ENCODE peak calls at places on chromosomes 16 and 17, in six cellular contexts. E is colonic mucosa, H is brain microvascular endothelial cell, R is GM23338, M is stomach, I is body of pancreas. C is an unnamed sample.

GRCh38 chr17:40910441-40910841 is 25.4 kb upstream of the KRT20 start:
- DNase-seq in M (no peak), I (no peak), E (no peak), R (no peak), H (peak; percentile 22), C (no peak)

GRCh38 chr17:81026266-81027036 is 8.5 kb upstream of the BAIAP2 start:
- DNase-seq in E (no peak), H (no peak), R (no peak), M (no peak), I (no peak), C (no peak)

GRCh38 chr17:79369532-79369931 is 241.3 kb downstream of the RBFOX3 start:
- DNase-seq in E (no peak), I (no peak), R (no peak), H (no peak), M (no peak), C (no peak)

GRCh38 chr17:34519286-34519685 is 60.1 kb upstream of the TMEM132E start:
- DNase-seq in H (no peak), R (peak; percentile 95), I (peak; percentile 7), E (no peak), M (no peak), C (no peak)

GRCh38 chr16:83045790-83046189 is 419.0 kb downstream of the CDH13 start:
- DNase-seq in E (no peak), M (no peak), I (no peak), R (no peak), H (no peak), C (no peak)

GRCh38 chr17:17849147-17849820 is 12.5 kb upstream of the SREBF1 start:
- DNase-seq in M (peak; percentile 62), E (peak; percentile 60), R (no peak), H (peak; percentile 43), I (peak; percentile 66), C (peak; percentile 84)

GRCh38 chr17:45156242-45156641 is 5.4 kb upstream of the HEXIM2 start:
- DNase-seq in M (no peak), I (no peak), E (no peak), R (no peak), H (no peak), C (no peak)

GRCh38 chr17:73546770-73547345 is 97.4 kb downstream of the SDK2 start:
- DNase-seq in E (peak; percentile 73), H (no peak), R (peak; percentile 79), I (peak; percentile 55), M (peak; percentile 39), C (peak; percentile 63)

GRCh38 chr17:65231662-65232335 is 94.6 kb downstream of the RGS9 start:
- DNase-seq in I (peak; percentile 51), H (peak; percentile 86), R (peak; percentile 92), E (peak; percentile 69), M (peak; percentile 37), C (peak; percentile 60)

GRCh38 chr16:54931757-54932660 is 1.3 kb downstream of the IRX5 start:
- DNase-seq in M (no peak), R (peak; percentile 41), E (no peak), I (no peak), H (no peak), C (no peak)

GRCh38 chr17:62674363-62674739 is 46.9 kb downstream of the MRC2 start:
- DNase-seq in H (no peak), E (no peak), R (no peak), M (no peak), I (no peak), C (no peak)

GRCh38 chr16:30562021-30562420 is 3.8 kb upstream of the ZNF764 start:
- DNase-seq in H (no peak), M (no peak), I (no peak), R (peak; percentile 32), E (peak; percentile 66), C (no peak)

GRCh38 chr16:86584726-86585721 is 6.7 kb downstream of the FOXL1 start:
- DNase-seq in R (no peak), M (no peak), I (no peak), H (peak; percentile 64), E (no peak), C (no peak)

GRCh38 chr16:70529051-70529777 is 5.6 kb downstream of the SF3B3 start:
- DNase-seq in I (no peak), E (no peak), R (peak; percentile 46), M (no peak), H (peak; percentile 51), C (no peak)

GRCh38 chr17:55448681-55449080 is 27.0 kb upstream of the MMD start:
- DNase-seq in M (no peak), E (no peak), I (no peak), H (no peak), R (no peak), C (no peak)

GRCh38 chr16:50160495-50161164 is 7.5 kb downstream of the TENT4B start:
- DNase-seq in H (no peak), R (no peak), M (no peak), I (no peak), E (no peak), C (no peak)
- H3K27ac ChIP-seq in H (no peak overlapping the region), R (no peak overlapping the region), M (no peak overlapping the region), I (peak overlapping the region; percentile 2), E (no peak overlapping the region), C (no peak overlapping the region)

GRCh38 chr17:49022391-49022941 is 25.3 kb downstream of the IGF2BP1 start:
- DNase-seq in E (no peak), R (peak; percentile 98), I (peak; percentile 32), H (peak; percentile 58), M (no peak), C (no peak)
- H3K4me3 ChIP-seq in E (no peak overlapping the region), R (peak overlapping the region; percentile 51), I (no peak overlapping the region), H (no peak overlapping the region), M (no peak overlapping the region), C (no peak overlapping the region)

DNA sequence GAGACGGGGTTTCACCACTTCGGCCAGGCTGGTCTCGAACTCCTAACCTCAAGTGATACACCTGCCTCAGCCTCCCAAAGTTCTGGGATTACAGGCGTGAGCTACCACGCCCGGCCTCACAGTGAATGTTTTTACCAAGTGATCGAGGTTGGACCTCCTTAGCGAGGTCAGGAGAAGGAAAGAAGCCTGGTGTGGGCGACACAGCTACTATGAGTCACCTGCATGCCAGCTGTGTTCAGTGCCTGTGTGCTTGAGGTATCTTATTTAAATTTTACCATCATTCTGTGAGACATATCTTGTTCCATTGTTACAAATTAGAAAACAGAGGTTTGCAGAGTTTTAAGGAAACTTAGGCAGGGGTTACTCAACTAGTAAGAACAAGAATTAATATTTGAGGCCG is 174.8 kb upstream of the DYNLRB2 start:
- DNase-seq in E (no peak), H (no peak), I (no peak), R (no peak), M (no peak), C (no peak)
- H3K27ac ChIP-seq in E (no peak overlapping the region), H (no peak overlapping the region), I (no peak overlapping the region), R (no peak overlapping the region), M (no peak overlapping the region), C (no peak overlapping the region)

DNA sequence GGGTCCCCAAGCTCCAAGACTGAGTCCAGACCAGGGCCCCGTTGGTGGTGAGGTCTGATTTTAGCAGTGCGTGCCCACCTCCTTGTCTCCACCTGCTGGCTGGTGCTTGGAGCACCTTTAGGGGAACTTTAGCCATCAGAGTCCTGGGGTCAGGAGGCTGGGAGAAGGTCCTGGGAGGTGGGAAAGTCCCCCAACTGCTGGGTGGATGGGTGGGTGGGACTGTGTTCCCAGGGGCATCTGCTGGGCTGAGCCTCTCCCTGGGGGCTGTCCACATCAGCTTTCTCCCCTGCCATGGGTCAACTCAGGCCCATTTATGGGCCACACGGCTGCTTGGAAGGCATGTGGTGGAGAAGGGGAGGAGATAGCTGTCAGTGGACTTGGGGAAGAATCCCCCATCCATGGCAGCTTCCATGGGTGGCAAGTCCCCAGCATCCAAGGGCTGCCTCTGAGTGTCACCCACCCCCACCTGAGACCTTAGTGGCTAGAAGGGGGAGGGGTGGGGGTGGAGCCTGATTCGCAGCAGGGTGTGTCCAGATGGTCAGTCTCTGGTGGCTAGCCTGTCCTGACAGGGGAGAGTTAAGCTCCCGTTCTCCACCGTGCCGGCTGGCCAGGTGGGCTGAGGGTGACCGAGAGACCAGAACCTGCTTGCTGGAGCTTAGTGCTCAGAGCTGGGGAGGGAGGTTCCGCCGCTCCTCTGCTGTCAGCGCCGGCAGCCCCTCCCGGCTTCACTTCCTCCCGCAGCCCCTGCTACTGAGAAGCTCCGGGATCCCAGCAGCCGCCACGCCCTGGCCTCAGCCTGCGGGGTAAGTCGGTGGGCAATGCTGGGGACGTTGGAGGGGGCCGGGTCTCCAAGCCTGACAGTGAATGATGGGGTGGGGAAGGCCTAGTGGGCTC is at the start of gene TRPV2:
- DNase-seq in R (peak; percentile 80), H (no peak), I (no peak), E (peak; percentile 52), M (peak; percentile 60), C (no peak)
- H3K4me3 ChIP-seq in R (peak within 1 kb of the TSS; percentile 35), H (peak within 1 kb of the TSS; percentile 71), I (no peak within 1 kb of the TSS), E (peak within 1 kb of the TSS; percentile 52), M (peak within 1 kb of the TSS; percentile 58), C (peak within 1 kb of the TSS; percentile 82)

GRCh38 chr17:31371511-31372097 is 19.9 kb upstream of the RAB11FIP4 start:
- DNase-seq in H (peak; percentile 80), R (no peak), M (no peak), I (no peak), E (no peak), C (no peak)
- H3K27ac ChIP-seq in H (peak overlapping the region; percentile 9), R (no peak overlapping the region), M (no peak overlapping the region), I (no peak overlapping the region), E (no peak overlapping the region), C (no peak overlapping the region)

GRCh38 chr17:82698065-82698973 is at the start of gene RAB40B:
- DNase-seq in M (peak; percentile 100), R (peak; percentile 99), H (peak; percentile 99), I (peak; percentile 100), E (peak; percentile 99), C (peak; percentile 99)

GRCh38 chr17:82696259-82696658 is 2.2 kb downstream of the RAB40B start:
- DNase-seq in I (no peak), E (no peak), R (no peak), H (no peak), M (no peak), C (no peak)

GRCh38 chr17:82698974-82699442 is 510 bp upstream of the RAB40B start:
- DNase-seq in H (no peak), I (no peak), E (no peak), R (peak; percentile 60), M (no peak), C (no peak)

GRCh38 chr17:82696916-82697807 is 1.3 kb downstream of the RAB40B start:
- DNase-seq in H (no peak), M (peak; percentile 34), I (no peak), R (peak; percentile 51), E (no peak), C (no peak)

GRCh38 chr17:82697808-82698064 is 762 bp downstream of the RAB40B start:
- DNase-seq in E (no peak), M (no peak), H (no peak), R (no peak), I (no peak), C (no peak)
- H3K4me3 ChIP-seq in E (peak overlapping the region; percentile 80), M (peak overlapping the region; percentile 89), H (peak overlapping the region; percentile 67), R (peak overlapping the region; percentile 61), I (peak overlapping the region; percentile 33), C (peak overlapping the region; percentile 57)

DNA sequence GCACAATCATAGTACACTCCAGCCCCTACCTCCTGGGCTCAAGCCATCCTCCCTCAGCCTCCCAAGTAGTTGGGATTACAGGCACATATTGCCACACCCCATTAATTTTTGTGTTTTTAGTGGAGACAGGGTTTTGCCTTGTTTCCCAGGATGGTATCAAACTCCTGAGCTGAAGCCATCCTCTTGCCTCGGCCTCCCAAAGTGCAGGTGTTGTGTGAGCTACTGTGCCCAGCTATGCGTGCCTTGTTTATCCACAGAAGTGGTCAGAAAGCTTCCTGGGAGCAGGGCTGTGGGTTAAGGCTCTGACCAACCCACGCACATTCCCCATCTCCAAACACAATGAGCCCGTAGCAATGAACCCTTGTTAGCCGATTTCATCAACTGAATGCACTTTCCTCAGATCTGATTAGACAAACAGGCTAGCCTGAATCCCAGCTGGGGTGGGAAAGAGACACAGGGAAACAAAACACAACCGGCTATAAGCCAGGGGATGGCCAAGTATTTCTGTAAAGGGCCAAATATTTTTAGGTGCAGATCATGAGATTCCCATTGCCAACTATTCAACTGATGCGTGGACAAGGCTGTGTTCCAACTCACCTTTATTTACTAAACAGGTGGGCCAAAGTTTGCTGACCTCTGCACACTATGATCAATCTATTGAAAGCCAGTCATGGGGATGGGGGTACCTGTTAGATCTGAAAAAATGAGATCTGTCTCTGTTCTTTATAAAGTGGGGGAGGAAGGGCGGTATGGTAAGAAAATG is 193.6 kb downstream of the CPPED1 start:
- DNase-seq in M (no peak), H (peak; percentile 7), E (no peak), R (no peak), I (no peak), C (no peak)
- H3K27ac ChIP-seq in M (no peak overlapping the region), H (no peak overlapping the region), E (no peak overlapping the region), R (no peak overlapping the region), I (no peak overlapping the region), C (no peak overlapping the region)